ENCODE peak calls at places on chromosome 1, in six cellular contexts. F is stimulated activated CD4-positive, alpha-beta T cell treated with anti-CD3 and anti-CD28 coated beads, Interleukin-1b, Interleukin-23, amount 100 ng/mL, for 24 hours; E is uterus; P is skeletal muscle cell; C is activated naive CD4-positive, alpha-beta T cell treated with anti-CD3 and anti-CD28 coated beads, Interleukin-2, amount 10 ng/mL, durations not matched to agents 7 days and 5 days; M is GM06990. W is an unnamed sample.

GRCh38 chr1:90706437-90707362 is 10.4 kb downstream of the BARHL2 start:
- DNase-seq in F (no peak), E (no peak), P (no peak), C (no peak), M (no peak), W (no peak)

GRCh38 chr1:87147851-87148250 is 180.8 kb upstream of the LMO4 start:
- DNase-seq in F (no peak), E (no peak), P (no peak), C (no peak), M (no peak), W (no peak)

GRCh38 chr1:154866995-154867795 is 2.9 kb downstream of the KCNN3 start:
- DNase-seq in F (peak), E (peak), P (no peak), C (no peak), M (no peak), W (no peak)

GRCh38 chr1:64540265-64540791 is 70.4 kb downstream of the CACHD1 start:
- DNase-seq in F (no peak), E (no peak), P (no peak), C (peak), M (no peak), W (no peak)

GRCh38 chr1:107559881-107560280 is 405.1 kb downstream of the VAV3 start:
- DNase-seq in F (no peak), E (no peak), P (no peak), C (no peak), M (no peak), W (no peak)

GRCh38 chr1:46526013-46526688 is 25.3 kb downstream of the KNCN start:
- DNase-seq in F (no peak), E (no peak), P (no peak), C (no peak), M (no peak), W (no peak)

GRCh38 chr1:162023547-162024501 is at the start of gene OLFML2B:
- DNase-seq in F (peak), E (peak), P (peak), C (peak), M (peak), W (peak)

GRCh38 chr1:239814306-239814881 is 277.3 kb upstream of the FMN2 start:
- DNase-seq in F (no peak), E (peak), P (peak), C (no peak), M (no peak), W (no peak)

GRCh38 chr1:230610589-230610988 is 31.7 kb upstream of the COG2 start:
- DNase-seq in F (no peak), E (no peak), P (no peak), C (no peak), M (no peak), W (no peak)

GRCh38 chr1:2203671-2204383 is 9.3 kb upstream of the FAAP20 start:
- DNase-seq in F (no peak), E (no peak), P (no peak), C (no peak), M (no peak), W (no peak)

GRCh38 chr1:22870201-22870871 is 102.3 kb downstream of the LACTBL1 start:
- DNase-seq in F (no peak), E (peak), P (no peak), C (no peak), M (no peak), W (no peak)

GRCh38 chr1:42723511-42723910 is 16.5 kb downstream of the CLDN19 start:
- DNase-seq in F (no peak), E (no peak), P (no peak), C (no peak), M (no peak), W (no peak)

GRCh38 chr1:170562644-170563338 is 30.8 kb downstream of the GORAB start:
- DNase-seq in F (no peak), E (peak), P (peak), C (peak), M (no peak), W (peak)

GRCh38 chr1:2801535-2802291 is at the start of gene TTC34:
- DNase-seq in F (no peak), E (no peak), P (no peak), C (peak), M (no peak), W (peak)

GRCh38 chr1:207603777-207604176 is 41.2 kb upstream of the CR1L start:
- DNase-seq in F (no peak), E (no peak), P (peak), C (no peak), M (no peak), W (no peak)

GRCh38 chr1:228089520-228090380 is 7.2 kb downstream of the ARF1 start:
- DNase-seq in F (no peak), E (peak), P (no peak), C (no peak), M (no peak), W (no peak)

GRCh38 chr1:63317007-63317813 is 5.2 kb upstream of the FOXD3 start:
- DNase-seq in F (no peak), E (no peak), P (no peak), C (peak), M (peak), W (no peak)

GRCh38 chr1:36327421-36328087 is 4.1 kb upstream of the EVA1B start:
- DNase-seq in F (no peak), E (no peak), P (no peak), C (no peak), M (no peak), W (no peak)

GRCh38 chr1:160741597-160742348 is 2.7 kb downstream of the SLAMF7 start:
- DNase-seq in F (no peak), E (no peak), P (no peak), C (no peak), M (no peak), W (no peak)

GRCh38 chr1:218480137-218480536 is 135.0 kb downstream of the TGFB2 start:
- DNase-seq in F (no peak), E (no peak), P (peak), C (no peak), M (no peak), W (no peak)

GRCh38 chr1:58898739-58899580 is 115.1 kb upstream of the JUN start:
- DNase-seq in F (no peak), E (peak), P (no peak), C (no peak), M (no peak), W (no peak)

GRCh38 chr1:94000531-94001282 is 91.5 kb upstream of the GCLM start:
- DNase-seq in F (no peak), E (no peak), P (no peak), C (no peak), M (no peak), W (no peak)

GRCh38 chr1:99645199-99645598 is 714 bp upstream of the PALMD start:
- DNase-seq in F (no peak), E (peak), P (peak), C (no peak), M (no peak), W (no peak)

GRCh38 chr1:61921435-61921834 is 179.2 kb downstream of the PATJ start:
- DNase-seq in F (no peak), E (no peak), P (no peak), C (no peak), M (no peak), W (no peak)

GRCh38 chr1:211783897-211784296 is 46.7 kb downstream of the LPGAT1 start:
- DNase-seq in F (no peak), E (no peak), P (no peak), C (no peak), M (no peak), W (no peak)

GRCh38 chr1:206569548-206569947 is 42.7 kb downstream of the EIF2D start:
- DNase-seq in F (no peak), E (no peak), P (no peak), C (no peak), M (no peak), W (no peak)

GRCh38 chr1:168801032-168801745 is 72.2 kb upstream of the DPT start:
- DNase-seq in F (no peak), E (no peak), P (no peak), C (no peak), M (no peak), W (no peak)

GRCh38 chr1:234597894-234598293 is 12.1 kb downstream of the IRF2BP2 start:
- DNase-seq in F (no peak), E (no peak), P (no peak), C (peak), M (no peak), W (peak)

GRCh38 chr1:165943198-165943597 is 115.8 kb downstream of the UCK2 start:
- DNase-seq in F (no peak), E (no peak), P (no peak), C (no peak), M (no peak), W (no peak)

GRCh38 chr1:12015001-12015491 is 4.3 kb upstream of the MIIP start:
- DNase-seq in F (no peak), E (no peak), P (no peak), C (no peak), M (no peak), W (no peak)

GRCh38 chr1:32138965-32139364 is 31.1 kb downstream of the KPNA6 start:
- DNase-seq in F (no peak), E (no peak), P (no peak), C (no peak), M (no peak), W (no peak)

W was measured in DND-41.